ENCODE peak calls at places on chromosome 18, in four cellular contexts. One of them, this sample, is unnamed. For H3K4me1, the result is how much of the 10 kb centered on the place peaks cover.

GRCh38 chr18:47964086-47964485 is 33.6 kb upstream of the SMAD2 start:
- DNase-seq in A549: no peak
- DNase-seq in MM.1S: no peak
- DNase-seq in cardiac muscle cell: no peak
- DNase-seq in this sample: no peak

GRCh38 chr18:35030234-35030989 is 10.8 kb upstream of the MAPRE2 start:
- DNase-seq in cardiac muscle cell: no peak
- DNase-seq in A549: no peak
- DNase-seq in MM.1S: peak
- DNase-seq in this sample: no peak

GRCh38 chr18:3742541-3742940 is 292.6 kb downstream of the TGIF1 start:
- DNase-seq in MM.1S: no peak
- DNase-seq in cardiac muscle cell: no peak
- DNase-seq in A549: no peak
- DNase-seq in this sample: no peak

GRCh38 chr18:12679183-12679786 is 21.4 kb upstream of the SPIRE1 start:
- DNase-seq in cardiac muscle cell: peak
- DNase-seq in A549: no peak
- DNase-seq in MM.1S: no peak
- DNase-seq in this sample: peak

GRCh38 chr18:27901424-27902226 is 275.3 kb downstream of the CDH2 start:
- DNase-seq in cardiac muscle cell: no peak
- DNase-seq in MM.1S: no peak
- DNase-seq in A549: no peak
- DNase-seq in this sample: no peak

GRCh38 chr18:42446195-42446594 is 491.2 kb downstream of the PIK3C3 start:
- DNase-seq in cardiac muscle cell: peak
- DNase-seq in MM.1S: no peak
- DNase-seq in A549: no peak
- DNase-seq in this sample: no peak

GRCh38 chr18:27713037-27713726 is 463.7 kb downstream of the CDH2 start:
- DNase-seq in MM.1S: no peak
- DNase-seq in A549: no peak
- DNase-seq in cardiac muscle cell: peak
- DNase-seq in this sample: no peak

GRCh38 chr18:46531472-46531871 is 125.5 kb downstream of the LOXHD1 start:
- DNase-seq in cardiac muscle cell: no peak
- DNase-seq in MM.1S: no peak
- DNase-seq in A549: no peak
- DNase-seq in this sample: no peak

GRCh38 chr18:45349447-45349846 is 265.8 kb upstream of the SLC14A2 start:
- DNase-seq in A549: no peak
- DNase-seq in MM.1S: no peak
- DNase-seq in cardiac muscle cell: no peak
- DNase-seq in this sample: no peak

GRCh38 chr18:50281972-50282520 is 723 bp upstream of the MBD1 start:
- DNase-seq in cardiac muscle cell: no peak
- DNase-seq in A549: no peak
- DNase-seq in MM.1S: no peak
- DNase-seq in this sample: no peak

GRCh38 chr18:22067682-22068081 is 101.7 kb upstream of the GATA6 start:
- DNase-seq in MM.1S: no peak
- DNase-seq in cardiac muscle cell: no peak
- DNase-seq in A549: no peak
- DNase-seq in this sample: no peak

GRCh38 chr18:77147418-77147852 is 14.9 kb upstream of the MBP start:
- DNase-seq in A549: no peak
- DNase-seq in MM.1S: no peak
- DNase-seq in cardiac muscle cell: no peak
- DNase-seq in this sample: no peak

GRCh38 chr18:21242141-21243040 is at the start of gene GREB1L:
- DNase-seq in cardiac muscle cell: peak
- DNase-seq in A549: peak
- DNase-seq in MM.1S: peak
- DNase-seq in this sample: no peak

GRCh38 chr18:34401775-34402174 is 177.1 kb upstream of the NOL4 start:
- DNase-seq in A549: no peak
- DNase-seq in MM.1S: no peak
- DNase-seq in cardiac muscle cell: no peak
- DNase-seq in this sample: no peak

GRCh38 chr18:64332851-64333250 is 184.0 kb upstream of the LINC00305 start:
- DNase-seq in A549: no peak
- DNase-seq in cardiac muscle cell: no peak
- DNase-seq in MM.1S: no peak
- DNase-seq in this sample: no peak

GRCh38 chr18:73316513-73316912 is 448.7 kb upstream of the NETO1 start:
- DNase-seq in MM.1S: no peak
- DNase-seq in A549: no peak
- DNase-seq in cardiac muscle cell: no peak
- DNase-seq in this sample: no peak

GRCh38 chr18:55983433-55983832 is 395.4 kb upstream of the TCF4 start:
- DNase-seq in A549: no peak
- DNase-seq in cardiac muscle cell: no peak
- DNase-seq in MM.1S: no peak
- DNase-seq in this sample: no peak

GRCh38 chr18:31041346-31042067 is 1.0 kb downstream of the DSC3 start:
- DNase-seq in A549: no peak
- DNase-seq in MM.1S: no peak
- DNase-seq in cardiac muscle cell: peak
- DNase-seq in this sample: peak

GRCh38 chr18:607930-608329 is 11.1 kb downstream of the CLUL1 start:
- DNase-seq in MM.1S: no peak
- DNase-seq in A549: no peak
- DNase-seq in cardiac muscle cell: no peak
- DNase-seq in this sample: no peak

GRCh38 chr18:908631-909621 is 4.3 kb downstream of the ADCYAP1 start:
- DNase-seq in cardiac muscle cell: no peak
- DNase-seq in A549: no peak
- DNase-seq in MM.1S: no peak
- DNase-seq in this sample: no peak

GRCh38 chr18:39839782-39840181 is 2115.3 kb upstream of the PIK3C3 start:
- DNase-seq in A549: no peak
- DNase-seq in cardiac muscle cell: peak
- DNase-seq in MM.1S: no peak
- DNase-seq in this sample: no peak

GRCh38 chr18:8794133-8794986 is 89.0 kb downstream of the MTCL1 start:
- DNase-seq in MM.1S: no peak
- DNase-seq in cardiac muscle cell: peak
- DNase-seq in A549: peak
- DNase-seq in this sample: no peak

GRCh38 chr18:74739926-74740325 is 142.3 kb downstream of the ZNF407 start:
- DNase-seq in cardiac muscle cell: no peak
- DNase-seq in MM.1S: no peak
- DNase-seq in A549: no peak
- DNase-seq in this sample: no peak

GRCh38 chr18:43279015-43279758 is 1.9 kb upstream of the SYT4 start:
- DNase-seq in cardiac muscle cell: peak
- DNase-seq in A549: peak
- DNase-seq in MM.1S: no peak
- DNase-seq in this sample: no peak

GRCh38 chr18:50509012-50509411 is 50.9 kb upstream of the MAPK4 start:
- DNase-seq in MM.1S: no peak
- DNase-seq in cardiac muscle cell: no peak
- DNase-seq in A549: no peak
- DNase-seq in this sample: no peak

GRCh38 chr18:49446481-49446880 is 14.0 kb downstream of the DYM start:
- DNase-seq in A549: no peak
- DNase-seq in MM.1S: no peak
- DNase-seq in cardiac muscle cell: no peak
- DNase-seq in this sample: no peak

GRCh38 chr18:25862881-25863600 is 227.4 kb downstream of the SS18 start:
- DNase-seq in A549: no peak
- DNase-seq in cardiac muscle cell: no peak
- DNase-seq in MM.1S: no peak
- DNase-seq in this sample: no peak

GRCh38 chr18:68262697-68263293 is 452.1 kb downstream of the TMX3 start:
- DNase-seq in A549: no peak
- DNase-seq in cardiac muscle cell: peak
- DNase-seq in MM.1S: no peak
- DNase-seq in this sample: no peak

GRCh38 chr18:26821181-26821580 is 44.3 kb downstream of the AQP4 start:
- DNase-seq in cardiac muscle cell: no peak
- DNase-seq in A549: no peak
- DNase-seq in MM.1S: no peak
- DNase-seq in this sample: no peak

GRCh38 chr18:46832856-46833255 is 76.0 kb upstream of the ST8SIA5 start:
- DNase-seq in cardiac muscle cell: no peak
- DNase-seq in MM.1S: no peak
- DNase-seq in A549: no peak
- DNase-seq in this sample: no peak

GRCh38 chr18:33022370-33022769 is 249.5 kb upstream of the KLHL14 start:
- DNase-seq in MM.1S: no peak
- DNase-seq in cardiac muscle cell: no peak
- DNase-seq in A549: no peak
- DNase-seq in this sample: no peak

GRCh38 chr18:6280344-6280743 is 134.4 kb downstream of the L3MBTL4 start:
- DNase-seq in A549: no peak
- DNase-seq in MM.1S: no peak
- DNase-seq in cardiac muscle cell: no peak
- DNase-seq in this sample: no peak

GRCh38 chr18:49911414-49911813 is 98.1 kb upstream of the ACAA2 start:
- DNase-seq in MM.1S: no peak
- DNase-seq in cardiac muscle cell: no peak
- DNase-seq in A549: no peak
- DNase-seq in this sample: no peak

GRCh38 chr18:55764382-55764781 is 176.4 kb upstream of the TCF4 start:
- DNase-seq in A549: no peak
- DNase-seq in MM.1S: no peak
- DNase-seq in cardiac muscle cell: no peak
- DNase-seq in this sample: no peak

GRCh38 chr18:48805826-48806535 is 144.8 kb downstream of the SMAD7 start:
- DNase-seq in MM.1S: no peak
- DNase-seq in A549: no peak
- DNase-seq in cardiac muscle cell: no peak
- DNase-seq in this sample: no peak

GRCh38 chr18:54529444-54529843 is 61.6 kb upstream of the DYNAP start:
- DNase-seq in MM.1S: no peak
- DNase-seq in cardiac muscle cell: no peak
- DNase-seq in A549: no peak
- DNase-seq in this sample: no peak

GRCh38 chr18:8688428-8688827 is 16.9 kb upstream of the MTCL1 start:
- DNase-seq in cardiac muscle cell: no peak
- DNase-seq in A549: no peak
- DNase-seq in MM.1S: no peak
- DNase-seq in this sample: no peak

GRCh38 chr18:25896178-25896780 is 194.1 kb downstream of the SS18 start:
- DNase-seq in A549: peak
- DNase-seq in cardiac muscle cell: peak
- DNase-seq in MM.1S: peak
- DNase-seq in this sample: no peak

GRCh38 chr18:28018361-28018760 is 158.6 kb downstream of the CDH2 start:
- DNase-seq in MM.1S: no peak
- DNase-seq in A549: no peak
- DNase-seq in cardiac muscle cell: no peak
- DNase-seq in this sample: no peak

GRCh38 chr18:58943896-58944295 is 79.2 kb downstream of the ZNF532 start:
- DNase-seq in MM.1S: no peak
- DNase-seq in A549: no peak
- DNase-seq in cardiac muscle cell: no peak
- DNase-seq in this sample: no peak

GRCh38 chr18:58937204-58937603 is 72.5 kb downstream of the ZNF532 start:
- DNase-seq in cardiac muscle cell: peak
- DNase-seq in A549: no peak
- DNase-seq in MM.1S: no peak
- DNase-seq in this sample: no peak

GRCh38 chr18:58942486-58942885 is 77.8 kb downstream of the ZNF532 start:
- DNase-seq in cardiac muscle cell: no peak
- DNase-seq in MM.1S: no peak
- DNase-seq in A549: peak
- DNase-seq in this sample: no peak

GRCh38 chr18:58937913-58938312 is 73.2 kb downstream of the ZNF532 start:
- DNase-seq in MM.1S: no peak
- DNase-seq in cardiac muscle cell: no peak
- DNase-seq in A549: no peak
- DNase-seq in this sample: no peak

GRCh38 chr18:58941426-58942099 is 76.9 kb downstream of the ZNF532 start:
- DNase-seq in A549: no peak
- DNase-seq in MM.1S: no peak
- DNase-seq in cardiac muscle cell: no peak
- DNase-seq in this sample: no peak
- H3K4me1 ChIP-seq in A549: under half
- H3K4me1 ChIP-seq in MM.1S: under half
- H3K4me1 ChIP-seq in cardiac muscle cell: under half
- H3K4me1 ChIP-seq in this sample: under half

DNA sequence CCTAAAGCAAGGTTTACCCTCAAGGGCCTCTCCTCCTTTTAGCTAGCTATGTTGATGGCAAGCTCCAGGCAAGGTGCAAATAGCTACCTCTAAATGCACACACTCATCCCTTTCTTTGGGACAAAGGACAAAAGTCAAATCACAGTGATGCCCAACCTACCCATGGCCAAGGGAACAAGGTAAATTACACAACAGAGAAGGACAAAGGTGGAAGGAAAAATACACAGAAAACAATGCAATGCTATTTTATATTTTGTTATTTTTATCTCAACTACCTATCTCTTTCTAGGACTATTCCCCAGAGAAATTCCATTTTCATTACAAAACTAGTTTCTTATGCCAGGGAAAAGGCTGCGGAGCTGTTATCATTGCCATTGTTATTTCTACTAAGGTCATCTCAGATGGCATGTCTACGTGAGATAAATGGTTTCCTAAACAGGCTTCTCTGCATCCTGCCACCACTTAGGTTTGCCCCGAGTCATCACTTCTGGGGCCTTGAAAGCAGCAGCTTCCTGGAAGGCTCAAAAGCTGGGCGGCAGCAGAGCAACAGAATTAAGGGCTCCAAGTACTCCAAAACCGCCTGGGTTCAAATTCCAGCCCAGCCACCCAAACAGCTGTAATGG is 21.1 kb downstream of the BCL2 start:
- DNase-seq in MM.1S: no peak
- DNase-seq in A549: no peak
- DNase-seq in cardiac muscle cell: no peak
- DNase-seq in this sample: peak
- H3K4me1 ChIP-seq in MM.1S: under half
- H3K4me1 ChIP-seq in A549: under half
- H3K4me1 ChIP-seq in cardiac muscle cell: under half
- H3K4me1 ChIP-seq in this sample: half or more

DNA sequence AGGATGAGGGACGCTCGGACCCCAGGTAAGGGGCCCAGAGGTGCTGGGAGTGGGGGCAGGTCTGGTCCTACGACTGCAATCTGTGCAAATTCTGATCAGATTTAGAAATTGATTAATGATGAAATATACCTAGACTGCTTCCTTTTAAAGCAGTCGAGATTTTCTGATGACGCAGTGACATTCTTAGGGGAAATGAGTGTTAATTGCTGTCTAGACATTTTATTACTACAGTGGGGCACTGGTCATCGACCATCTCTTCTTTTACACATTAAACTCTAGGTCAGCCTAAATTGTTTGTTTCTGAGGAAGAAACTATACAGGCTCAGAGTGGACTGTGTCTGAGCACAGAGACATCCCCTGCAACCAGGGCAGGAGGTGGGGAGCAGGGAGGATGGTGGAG is 154.4 kb upstream of the SALL3 start:
- DNase-seq in A549: no peak
- DNase-seq in MM.1S: no peak
- DNase-seq in cardiac muscle cell: no peak
- DNase-seq in this sample: no peak
- H3K4me1 ChIP-seq in A549: under half
- H3K4me1 ChIP-seq in MM.1S: under half
- H3K4me1 ChIP-seq in cardiac muscle cell: under half
- H3K4me1 ChIP-seq in this sample: under half

GRCh38 chr18:75754433-75754832 is 326.9 kb upstream of the SMIM21 start:
- DNase-seq in A549: no peak
- DNase-seq in MM.1S: no peak
- DNase-seq in cardiac muscle cell: no peak
- DNase-seq in this sample: no peak
- H3K4me1 ChIP-seq in A549: under half
- H3K4me1 ChIP-seq in MM.1S: under half
- H3K4me1 ChIP-seq in cardiac muscle cell: under half
- H3K4me1 ChIP-seq in this sample: under half

This sample was measured in spleen.